ENCODE peak calls at places on chromosomes 13 and 19, in nine cellular contexts. J, X, N, D, W, Y, H, C and A are unnamed samples.

GRCh38 chr13:112102243-112102642 is 35.3 kb downstream of the SOX1 start:
- DNase-seq in N (no peak), X (no peak), W (no peak), D (no peak), H (no peak), J (no peak), C (no peak), Y (peak; percentile 14), A (no peak)

GRCh38 chr19:46551175-46551574 is 50.0 kb upstream of the CALM3 start:
- DNase-seq in Y (peak; percentile 66), C (no peak), D (no peak), H (no peak), X (no peak), J (no peak), W (no peak), N (no peak), A (no peak)

GRCh38 chr19:33340991-33341390 is 32.5 kb upstream of the CEBPG start:
- DNase-seq in J (no peak), N (no peak), D (no peak), X (no peak), W (no peak), Y (no peak), H (no peak), C (no peak), A (no peak)

GRCh38 chr13:50543767-50544166 is 299.7 kb downstream of the DLEU7 start:
- DNase-seq in H (no peak), W (no peak), X (no peak), J (no peak), N (no peak), D (peak; percentile 91), Y (no peak), C (no peak), A (no peak)

GRCh38 chr19:55454787-55455243 is 6.6 kb downstream of the ISOC2 start:
- DNase-seq in W (no peak), J (no peak), Y (peak; percentile 46), C (no peak), X (no peak), H (peak; percentile 78), N (no peak), D (peak; percentile 22), A (peak; percentile 31)

GRCh38 chr19:19595171-19595701 is 23.3 kb downstream of the PBX4 start:
- DNase-seq in W (peak; percentile 76), N (peak; percentile 26), Y (peak; percentile 79), C (no peak), H (no peak), D (peak; percentile 47), J (no peak), X (peak; percentile 47), A (no peak)

GRCh38 chr13:51958217-51958547 is 53.1 kb downstream of the ATP7B start:
- DNase-seq in N (no peak), D (no peak), H (no peak), X (no peak), W (no peak), C (no peak), J (no peak), Y (no peak), A (no peak)

GRCh38 chr13:47168086-47168485 is 271.2 kb upstream of the HTR2A start:
- DNase-seq in Y (no peak), N (no peak), H (no peak), J (no peak), C (no peak), X (no peak), W (no peak), D (peak; percentile 92), A (no peak)

GRCh38 chr19:46069841-46070341 is 29.1 kb upstream of the IGFL4 start:
- DNase-seq in D (peak; percentile 93), Y (no peak), N (no peak), J (no peak), H (peak; percentile 75), C (no peak), X (no peak), W (no peak), A (no peak)

GRCh38 chr13:79867248-79867647 is 386.3 kb downstream of the NDFIP2 start:
- DNase-seq in W (no peak), H (no peak), C (no peak), Y (peak; percentile 83), X (no peak), D (peak; percentile 36), N (no peak), J (no peak), A (no peak)

GRCh38 chr19:2922987-2923386 is 21.8 kb downstream of the ZNF77 start:
- DNase-seq in J (no peak), C (no peak), D (peak; percentile 9), N (peak; percentile 70), H (no peak), X (no peak), W (peak; percentile 49), Y (no peak), A (peak; percentile 78)

GRCh38 chr19:2926341-2927031 is 18.3 kb downstream of the ZNF77 start:
- DNase-seq in H (no peak), D (no peak), J (no peak), Y (no peak), X (no peak), C (no peak), N (no peak), W (no peak), A (no peak)

GRCh38 chr19:2923510-2923909 is 21.3 kb downstream of the ZNF77 start:
- DNase-seq in D (peak; percentile 45), J (no peak), H (no peak), Y (no peak), W (no peak), N (peak; percentile 54), C (no peak), X (no peak), A (no peak)

DNA sequence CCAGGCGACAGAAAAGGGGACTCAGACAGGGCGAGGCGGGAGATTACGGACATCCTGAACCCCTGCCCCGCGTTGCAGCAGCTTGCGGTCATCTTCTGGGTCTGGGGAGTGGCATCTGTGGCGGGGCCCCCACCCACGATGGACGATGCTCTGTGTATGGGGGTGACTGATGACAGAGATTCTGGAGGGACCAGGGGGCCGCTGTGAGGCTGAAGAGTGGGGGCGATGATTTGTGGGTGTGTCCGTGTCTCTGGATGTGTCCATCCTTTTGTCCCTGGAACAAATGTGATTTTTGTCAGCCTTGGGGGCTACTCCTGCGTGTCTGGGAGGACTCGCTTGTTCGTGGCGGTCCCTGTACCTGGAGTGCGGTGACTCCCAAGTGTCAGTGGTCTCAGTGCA is 17.7 kb downstream of the ZNF77 start:
- DNase-seq in J (no peak), W (no peak), X (no peak), Y (no peak), N (no peak), H (no peak), C (no peak), D (no peak), A (no peak)
- TF ChIP-seq POLR2A in J (no peak), W (no peak), X (no peak), Y (no peak), N (no peak), H (no peak), C (no peak), D (no peak), A (no peak)

DNA sequence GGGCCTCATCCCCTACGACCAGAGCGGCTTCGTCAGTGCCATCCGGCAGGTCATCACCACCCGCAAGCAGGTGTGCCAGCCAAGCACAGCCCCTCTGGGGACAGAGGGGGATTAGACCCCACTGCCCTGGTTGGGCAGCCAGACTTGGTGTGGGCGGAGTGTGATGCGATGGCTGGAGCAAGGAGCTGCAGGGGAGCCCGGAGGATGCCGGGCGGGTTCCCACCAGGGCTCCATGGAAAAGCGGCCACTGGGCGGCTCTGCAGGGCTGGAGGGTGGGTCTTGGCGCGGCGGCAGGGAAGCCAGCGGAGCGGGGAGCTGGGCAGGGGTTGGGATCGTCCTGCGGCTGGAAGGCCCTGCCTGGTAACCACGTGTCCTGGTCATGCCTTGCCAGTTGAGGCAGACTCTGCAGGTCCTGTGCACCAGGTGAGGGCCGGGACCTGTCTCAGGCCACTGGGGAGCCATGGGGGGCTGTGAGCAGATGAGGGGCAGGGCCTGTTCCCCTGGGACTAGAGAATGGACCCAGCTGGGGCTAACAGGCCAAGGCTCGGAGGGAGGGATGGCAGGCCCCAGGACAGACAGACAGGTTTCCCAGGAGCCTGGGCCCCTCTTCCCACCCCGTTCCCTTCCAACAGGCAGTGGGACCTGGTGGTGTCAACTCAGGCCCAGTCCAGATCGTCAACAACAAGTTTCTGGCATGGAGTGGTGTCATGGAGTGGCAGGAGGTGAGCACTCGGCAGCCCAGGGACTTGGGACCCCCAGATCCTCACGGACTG is 6.3 kb downstream of the PTOV1 start:
- DNase-seq in W (no peak), J (no peak), Y (no peak), X (no peak), C (no peak), D (no peak), H (no peak), N (no peak), A (no peak)
- TF ChIP-seq POLR2A in W (no peak), J (no peak), Y (no peak), X (no peak), C (no peak), D (no peak), H (peak; percentile 21), N (no peak), A (no peak)

GRCh38 chr19:29535432-29535831 is 9.6 kb downstream of the VSTM2B start:
- DNase-seq in J (no peak), W (peak; percentile 17), X (no peak), H (no peak), N (no peak), D (no peak), C (no peak), Y (no peak), A (no peak)
- TF ChIP-seq POLR2A in J (no peak), W (no peak), X (no peak), H (no peak), N (no peak), D (no peak), C (no peak), Y (no peak), A (no peak)

DNA sequence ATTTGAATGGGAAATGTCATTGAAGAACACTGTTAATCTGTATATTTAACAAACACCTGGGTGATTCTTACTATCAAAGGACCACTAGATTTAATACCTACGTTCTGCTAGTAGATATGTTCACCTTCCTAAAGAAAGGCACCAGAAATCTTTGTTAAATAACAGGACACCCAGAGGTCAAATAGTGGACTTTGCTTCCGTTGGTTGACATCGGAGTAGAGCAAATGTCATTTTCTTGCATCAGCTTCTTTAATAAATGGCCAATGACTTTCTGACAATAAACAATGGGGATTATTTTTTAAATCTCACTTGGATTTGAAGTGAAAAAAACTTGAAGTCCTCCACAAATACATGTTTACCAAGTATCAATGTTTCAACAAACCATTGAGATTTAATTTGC is 111.1 kb downstream of the LACC1 start:
- DNase-seq in D (no peak), J (no peak), H (no peak), C (no peak), X (no peak), Y (no peak), N (no peak), W (no peak), A (no peak)
- TF ChIP-seq POLR2A in D (no peak), J (no peak), H (no peak), C (no peak), X (no peak), Y (no peak), N (no peak), W (no peak), A (no peak)

DNA sequence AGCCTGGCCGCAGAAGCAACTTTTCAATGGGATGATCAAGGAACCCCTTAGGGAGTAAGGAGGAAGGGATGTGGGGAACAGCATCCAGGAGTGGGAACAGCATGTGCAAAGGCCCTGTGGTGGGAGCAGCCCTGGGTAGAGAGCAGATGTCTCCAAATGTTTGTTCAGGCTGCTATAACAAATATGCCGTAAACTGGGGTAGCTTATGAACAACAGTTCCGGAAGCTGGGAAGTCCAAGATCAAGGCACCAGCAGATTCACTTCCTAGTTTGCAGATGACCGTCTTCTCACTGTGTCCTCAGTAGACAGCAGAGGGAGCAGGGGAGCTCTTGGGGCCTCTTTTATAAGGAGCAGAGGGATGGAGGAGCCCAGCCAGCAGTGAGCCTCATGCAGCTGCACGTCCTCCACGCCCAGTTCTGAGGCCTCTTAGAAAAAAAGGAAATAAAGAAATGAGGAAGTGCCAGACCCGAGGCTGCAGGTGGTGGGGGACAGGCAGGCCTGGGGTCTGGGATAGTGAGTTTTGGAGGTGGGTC is 4.2 kb upstream of the LRRC25 start:
- DNase-seq in D (peak; percentile 69), J (no peak), W (peak; percentile 87), C (no peak), N (peak; percentile 64), H (peak; percentile 85), Y (peak; percentile 98), X (peak; percentile 74), A (no peak)
- TF ChIP-seq POLR2A in D (no peak), J (no peak), W (peak; percentile 27), C (no peak), N (peak; percentile 15), H (no peak), Y (peak; percentile 30), X (no peak), A (peak; percentile 34)